ENCODE peak calls at places on chromosomes 4 and X, in nine cellular contexts. K is PC-3, W is tibial artery, Y is left lung, X is lower lobe of right lung, N is Calu3, G is GM12865, J is brain microvascular endothelial cell, S is H9. B is an unnamed sample.

GRCh38 chr4:131258361-131258760 is 1890.7 kb upstream of the PCDH10 start:
- DNase-seq in S (no peak), K (no peak), J (no peak), G (no peak), W (no peak), Y (no peak), N (no peak), X (no peak), B (no peak)

GRCh38 chr4:56049428-56050212 is 100.9 kb downstream of the CEP135 start:
- DNase-seq in Y (no peak), X (peak), K (peak), G (peak), W (no peak), S (peak), J (peak), N (peak), B (peak)

GRCh38 chr4:6226506-6226905 is 26.2 kb upstream of the JAKMIP1 start:
- DNase-seq in X (no peak), Y (no peak), W (peak), J (no peak), S (peak), N (no peak), G (no peak), K (no peak), B (no peak)

GRCh38 chr4:55393461-55394320 is 2.1 kb upstream of the TMEM165 start:
- DNase-seq in G (peak), J (no peak), Y (no peak), S (no peak), N (no peak), W (no peak), X (no peak), K (peak), B (no peak)

GRCh38 chrX:153423652-153424051 is 12.4 kb downstream of the ZFP92 start:
- DNase-seq in J (no peak), K (no peak), W (peak), N (no peak), Y (no peak), G (no peak), S (no peak), X (peak), B (no peak)

GRCh38 chr4:86184216-86184915 is 175.5 kb downstream of the MAPK10 start:
- DNase-seq in G (no peak), S (no peak), N (no peak), X (no peak), Y (no peak), K (no peak), W (no peak), J (peak), B (no peak)

GRCh38 chr4:173573286-173573685 is 43.3 kb upstream of the HAND2 start:
- DNase-seq in S (no peak), J (no peak), X (no peak), W (no peak), K (no peak), G (no peak), N (no peak), Y (no peak), B (no peak)

GRCh38 chr4:6560416-6561172 is 14.4 kb upstream of the MAN2B2 start:
- DNase-seq in Y (no peak), S (no peak), J (peak), K (no peak), G (no peak), W (no peak), X (no peak), N (no peak), B (no peak)

GRCh38 chr4:182916483-182917181 is 554 bp downstream of the DCTD start:
- DNase-seq in N (peak), K (peak), G (peak), J (peak), X (peak), S (peak), Y (peak), W (peak), B (no peak)

GRCh38 chrX:110444996-110445395 is 86.3 kb downstream of the RTL9 start:
- DNase-seq in J (no peak), G (no peak), W (no peak), K (peak), S (no peak), Y (no peak), N (no peak), X (no peak), B (no peak)

GRCh38 chr4:87188063-87188462 is 32.4 kb downstream of the KLHL8 start:
- DNase-seq in X (no peak), G (no peak), S (no peak), W (no peak), Y (no peak), J (no peak), N (no peak), K (peak), B (no peak)

GRCh38 chrX:108091266-108091877 is at the start of the genes ATG4A and PSMD10:
- DNase-seq in W (peak), Y (peak), K (peak), G (peak), X (peak), J (peak), N (peak), S (peak), B (peak)

GRCh38 chrX:153564047-153564606 is 34.8 kb downstream of the CCNQ start:
- DNase-seq in J (no peak), Y (no peak), S (no peak), K (no peak), N (no peak), G (no peak), X (no peak), W (no peak), B (no peak)

GRCh38 chrX:145213504-145213903 is 33.8 kb upstream of the SPANXN1 start:
- DNase-seq in W (no peak), Y (no peak), G (peak), S (no peak), J (peak), N (peak), K (peak), X (no peak), B (peak)

GRCh38 chr4:164606478-164606877 is 147.5 kb upstream of the SMIM31 start:
- DNase-seq in X (no peak), J (no peak), G (peak), W (no peak), S (no peak), N (no peak), K (no peak), Y (no peak), B (no peak)

GRCh38 chr4:859496-859895 is 33.6 kb upstream of the CPLX1 start:
- DNase-seq in X (peak), Y (no peak), G (no peak), W (no peak), N (no peak), K (no peak), S (no peak), J (no peak), B (no peak)

GRCh38 chrX:155086202-155086840 is 15.0 kb downstream of the BRCC3 start:
- DNase-seq in N (peak), Y (no peak), S (peak), W (no peak), J (no peak), G (peak), K (peak), X (no peak), B (peak)

GRCh38 chrX:139204903-139205667 is 325.5 kb upstream of the F9 start:
- DNase-seq in N (peak), W (peak), S (peak), Y (no peak), X (peak), K (peak), J (no peak), G (peak), B (peak)

GRCh38 chr4:147090486-147090885 is 144.8 kb upstream of the TTC29 start:
- DNase-seq in G (no peak), X (no peak), J (no peak), Y (no peak), K (no peak), W (no peak), N (no peak), S (no peak), B (no peak)

GRCh38 chr4:174604198-174604597 is 81.9 kb upstream of the HPGD start:
- DNase-seq in X (no peak), Y (no peak), K (peak), N (no peak), G (no peak), J (no peak), S (no peak), W (no peak), B (no peak)

GRCh38 chr4:96035727-96036126 is 195.8 kb downstream of the PDHA2 start:
- DNase-seq in K (peak), J (peak), N (peak), W (no peak), X (no peak), G (peak), Y (no peak), S (no peak), B (no peak)

GRCh38 chrX:70434352-70434866 is 10.2 kb upstream of the DLG3 start:
- DNase-seq in G (peak), W (peak), N (peak), X (peak), K (peak), J (peak), S (peak), Y (peak), B (peak)

GRCh38 chr4:138555107-138555506 is 313.0 kb upstream of the SLC7A11 start:
- DNase-seq in G (no peak), K (peak), N (no peak), S (no peak), Y (no peak), J (no peak), X (no peak), W (no peak), B (no peak)

GRCh38 chrX:44431206-44431605 is 87.7 kb upstream of the EFHC2 start:
- DNase-seq in W (no peak), J (peak), S (no peak), K (peak), G (no peak), Y (no peak), N (peak), X (no peak), B (no peak)

GRCh38 chr4:1989533-1990347 is 19.0 kb downstream of the NELFA start:
- DNase-seq in J (no peak), S (no peak), G (no peak), W (no peak), K (no peak), X (no peak), Y (no peak), N (no peak), B (no peak)

GRCh38 chrX:152635941-152636340 is 1.8 kb upstream of the GABRQ start:
- DNase-seq in X (no peak), W (no peak), S (peak), N (peak), G (peak), J (peak), Y (no peak), K (peak), B (peak)

DNA sequence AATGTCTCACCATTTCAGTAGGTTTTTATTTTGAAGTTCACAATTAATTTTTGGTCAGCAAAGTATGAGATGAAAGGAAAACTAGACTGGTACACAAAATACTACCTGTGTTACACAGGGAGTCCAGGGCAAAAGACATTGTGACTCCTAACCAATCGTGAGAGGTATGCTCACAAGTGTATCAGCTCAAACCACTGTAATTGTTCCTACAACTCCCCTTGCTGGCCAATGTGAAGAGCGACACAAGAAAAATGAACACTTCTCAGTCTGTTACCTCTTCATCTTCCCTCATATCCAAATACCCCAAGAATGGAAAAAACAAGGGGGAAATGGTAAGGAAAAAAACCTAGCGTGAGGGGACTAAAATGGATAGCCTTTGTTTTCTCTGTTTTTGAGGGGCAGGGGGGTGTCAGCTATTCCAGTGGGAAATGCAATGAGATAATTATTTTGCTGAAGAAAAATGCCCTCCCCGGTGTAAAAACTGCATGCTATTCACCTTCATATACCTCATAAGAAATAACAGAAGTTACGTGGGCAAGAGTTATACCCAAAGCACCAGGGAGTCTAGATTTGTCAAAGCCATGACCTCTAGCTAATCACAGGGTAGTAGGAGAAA is 30.6 kb upstream of the NSUN7 start:
- DNase-seq in N (peak), X (no peak), Y (no peak), K (peak), G (peak), J (peak), W (no peak), S (no peak), B (no peak)
- TF ChIP-seq CTCF in N (peak), X (peak), Y (peak), K (peak), G (peak), J (peak), W (peak), S (peak), B (peak)

GRCh38 chr4:109662786-109663185 is 40.5 kb downstream of the CASP6 start:
- DNase-seq in J (no peak), X (no peak), W (no peak), G (no peak), S (no peak), K (no peak), Y (no peak), N (no peak), B (no peak)

GRCh38 chr4:109655396-109655795 is 47.8 kb downstream of the CASP6 start:
- DNase-seq in N (no peak), J (no peak), G (no peak), S (no peak), W (no peak), X (no peak), Y (no peak), K (no peak), B (no peak)

GRCh38 chr4:109657854-109658253 is 45.4 kb downstream of the CASP6 start:
- DNase-seq in K (no peak), S (no peak), X (no peak), J (no peak), W (no peak), Y (no peak), N (no peak), G (no peak), B (no peak)

GRCh38 chr4:109658871-109659410 is 44.3 kb downstream of the CASP6 start:
- DNase-seq in J (no peak), K (no peak), Y (no peak), S (no peak), W (no peak), N (no peak), G (no peak), X (no peak), B (no peak)
- TF ChIP-seq CTCF in J (no peak), K (peak), Y (no peak), S (peak), W (no peak), N (no peak), G (no peak), X (no peak), B (no peak)

GRCh38 chr4:64156253-64156652 is 253.0 kb downstream of the TECRL start:
- DNase-seq in S (no peak), J (no peak), X (no peak), K (no peak), Y (no peak), G (no peak), N (no peak), W (no peak), B (no peak)

GRCh38 chr4:64157397-64157796 is 251.9 kb downstream of the TECRL start:
- DNase-seq in X (no peak), Y (no peak), J (no peak), N (no peak), S (no peak), G (no peak), K (no peak), W (no peak), B (no peak)

DNA sequence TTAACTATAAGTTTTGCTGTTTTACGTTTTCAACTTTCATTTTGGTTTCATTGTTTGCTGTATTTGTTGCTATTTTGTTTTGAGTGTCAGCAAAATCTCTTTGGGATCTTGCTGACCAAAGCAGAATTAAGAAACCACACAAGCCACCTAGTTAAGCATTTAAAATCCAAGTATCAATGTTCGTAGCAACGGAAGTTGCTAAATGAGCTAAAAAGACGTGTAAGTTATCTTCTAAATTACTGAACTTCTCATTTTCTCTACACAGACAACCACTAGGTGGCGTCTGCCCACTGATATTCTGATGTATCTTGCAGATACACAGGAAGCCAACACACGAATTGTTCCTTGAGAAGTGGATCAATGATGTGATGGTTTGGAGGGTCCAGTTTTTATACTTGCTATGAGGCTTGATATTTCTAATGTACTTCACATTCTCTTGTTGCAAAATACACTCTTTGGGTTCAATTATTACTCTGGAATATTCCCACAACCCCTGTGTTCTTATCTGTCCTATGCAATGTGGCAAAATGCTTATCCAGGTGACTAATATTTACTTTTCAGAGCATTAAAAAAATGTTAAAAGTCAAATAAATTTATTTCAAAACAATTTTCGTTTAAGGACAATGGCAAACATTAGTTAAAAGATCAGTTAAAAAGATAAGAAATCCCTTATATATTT is 250.5 kb downstream of the TECRL start:
- DNase-seq in W (peak), N (peak), G (peak), X (no peak), J (peak), S (peak), Y (no peak), K (peak), B (peak)
- TF ChIP-seq CTCF in W (peak), N (peak), G (peak), X (peak), J (peak), S (peak), Y (peak), K (peak), B (peak)

DNA sequence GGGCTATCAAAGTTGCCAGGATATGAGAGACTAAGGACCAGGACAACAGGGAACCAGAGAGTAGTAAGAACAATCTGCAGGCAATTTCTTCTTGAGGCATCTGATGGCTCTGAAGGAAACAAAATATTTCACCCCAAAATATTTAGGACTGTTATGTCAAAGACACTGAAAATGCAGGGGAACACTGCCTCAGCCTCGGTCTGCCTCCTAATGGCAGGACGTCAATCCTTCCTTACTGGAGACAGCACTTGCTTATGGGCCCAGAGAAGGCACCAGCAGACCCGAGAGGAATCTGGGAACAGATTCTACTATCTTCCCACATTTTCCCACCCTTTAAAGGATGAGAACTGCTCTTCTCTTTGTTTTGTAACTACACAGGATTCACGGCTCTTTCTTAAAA is 23.3 kb downstream of the RNF150 start:
- DNase-seq in X (no peak), S (no peak), J (no peak), K (no peak), Y (no peak), G (no peak), N (no peak), W (no peak), B (no peak)
- TF ChIP-seq CTCF in X (no peak), S (no peak), J (peak), K (no peak), Y (no peak), G (no peak), N (no peak), W (no peak), B (no peak)

GRCh38 chr4:112329672-112330372 is 32.7 kb downstream of the ALPK1 start:
- DNase-seq in K (no peak), J (no peak), X (no peak), S (no peak), W (no peak), Y (no peak), G (no peak), N (no peak), B (no peak)

GRCh38 chr4:112325522-112325921 is 28.4 kb downstream of the ALPK1 start:
- DNase-seq in S (no peak), W (no peak), G (no peak), N (no peak), J (no peak), K (no peak), X (no peak), Y (no peak), B (no peak)

GRCh38 chr4:112332398-112332797 is 35.2 kb downstream of the ALPK1 start:
- DNase-seq in W (no peak), K (no peak), J (no peak), Y (no peak), S (no peak), G (no peak), X (no peak), N (no peak), B (no peak)

GRCh38 chr4:112330921-112331320 is 33.8 kb downstream of the ALPK1 start:
- DNase-seq in W (no peak), G (no peak), K (no peak), S (no peak), X (no peak), N (no peak), J (no peak), Y (no peak), B (no peak)

DNA sequence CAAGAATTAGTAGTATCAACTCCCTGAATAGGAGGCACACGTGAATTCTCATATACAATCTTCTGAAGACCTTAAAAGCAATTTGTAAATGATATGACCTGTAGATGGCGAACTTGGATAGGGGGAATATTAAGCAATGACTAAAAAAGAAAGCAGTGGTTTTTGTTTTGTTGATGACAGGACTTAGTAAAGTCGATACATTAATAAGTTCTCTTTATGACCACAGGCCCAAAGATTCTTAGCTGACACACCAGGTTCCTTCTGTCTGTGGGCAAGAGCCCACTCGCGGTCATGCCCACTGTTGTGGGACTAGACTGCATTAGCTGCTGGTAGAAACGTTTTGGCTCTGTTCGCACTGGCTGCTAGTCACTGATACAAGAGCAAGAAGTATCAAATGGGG is 30.8 kb downstream of the ALPK1 start:
- DNase-seq in J (peak), W (no peak), N (no peak), X (no peak), S (no peak), K (peak), G (peak), Y (no peak), B (no peak)
- TF ChIP-seq CTCF in J (peak), W (peak), N (no peak), X (peak), S (peak), K (peak), G (peak), Y (peak), B (peak)

DNA sequence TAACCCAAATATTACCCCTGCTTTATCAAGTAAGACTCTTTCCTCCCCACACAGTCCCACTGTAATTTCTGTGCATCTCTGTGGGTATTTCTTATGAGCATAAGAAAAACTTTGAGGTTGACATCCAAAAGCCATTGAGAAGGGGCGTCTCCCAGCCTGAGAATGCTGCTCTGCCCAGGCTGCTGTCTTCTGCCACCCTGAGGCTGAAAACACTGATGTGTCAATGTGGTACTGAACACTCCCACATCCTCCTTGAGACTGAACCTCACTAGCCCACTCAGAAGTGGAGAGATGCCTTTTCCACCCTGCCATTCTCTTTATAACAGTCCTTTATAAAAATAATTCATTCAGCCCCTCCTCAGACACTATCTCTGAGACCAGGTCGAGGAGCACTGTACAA is 120.8 kb downstream of the SMIM20 start:
- DNase-seq in S (no peak), W (no peak), Y (no peak), N (no peak), X (no peak), K (no peak), J (no peak), G (peak), B (no peak)
- TF ChIP-seq CTCF in S (no peak), W (no peak), Y (no peak), N (no peak), X (no peak), K (no peak), J (no peak), G (no peak), B (no peak)

B was measured in nephron progenitor cell.